ENCODE peak calls at places on chromosomes 6 and 20, in five cellular contexts. One of them, this sample, is unnamed.

GRCh38 chr6:164048840-164049239 is 634.3 kb downstream of the QKI start:
- DNase-seq in mesenchymal stem cell: no peak
- DNase-seq in neuronal stem cell: no peak
- DNase-seq in H9: no peak
- DNase-seq in IMR-90: no peak
- DNase-seq in this sample: no peak

GRCh38 chr6:11164717-11165646 is 53.5 kb upstream of the ERVFRD-1 start:
- DNase-seq in mesenchymal stem cell: no peak
- DNase-seq in H9: no peak
- DNase-seq in neuronal stem cell: no peak
- DNase-seq in IMR-90: no peak
- DNase-seq in this sample: no peak

GRCh38 chr20:20546402-20546801 is 166.0 kb downstream of the RALGAPA2 start:
- DNase-seq in H9: no peak
- DNase-seq in neuronal stem cell: no peak
- DNase-seq in mesenchymal stem cell: no peak
- DNase-seq in IMR-90: no peak
- DNase-seq in this sample: no peak

GRCh38 chr20:32607324-32607723 is 22.2 kb upstream of the NOL4L start:
- DNase-seq in neuronal stem cell: no peak
- DNase-seq in mesenchymal stem cell: no peak
- DNase-seq in IMR-90: no peak
- DNase-seq in H9: no peak
- DNase-seq in this sample: no peak

GRCh38 chr20:60750909-60751308 is 501.2 kb upstream of the CDH4 start:
- DNase-seq in IMR-90: no peak
- DNase-seq in mesenchymal stem cell: no peak
- DNase-seq in neuronal stem cell: no peak
- DNase-seq in H9: no peak
- DNase-seq in this sample: no peak

GRCh38 chr6:12679291-12679690 is 37.3 kb upstream of the PHACTR1 start:
- DNase-seq in mesenchymal stem cell: no peak
- DNase-seq in IMR-90: no peak
- DNase-seq in neuronal stem cell: no peak
- DNase-seq in H9: no peak
- DNase-seq in this sample: no peak

GRCh38 chr6:42696526-42697267 is 25.7 kb downstream of the PRPH2 start:
- DNase-seq in H9: no peak
- DNase-seq in mesenchymal stem cell: no peak
- DNase-seq in IMR-90: peak
- DNase-seq in neuronal stem cell: no peak
- DNase-seq in this sample: no peak

GRCh38 chr6:21915707-21916399 is 322.3 kb downstream of the SOX4 start:
- DNase-seq in mesenchymal stem cell: peak
- DNase-seq in neuronal stem cell: no peak
- DNase-seq in H9: no peak
- DNase-seq in IMR-90: peak
- DNase-seq in this sample: peak

GRCh38 chr6:53920881-53921280 is 126.1 kb downstream of the LRRC1 start:
- DNase-seq in mesenchymal stem cell: no peak
- DNase-seq in H9: no peak
- DNase-seq in neuronal stem cell: no peak
- DNase-seq in IMR-90: no peak
- DNase-seq in this sample: no peak
- H2BK120ac ChIP-seq in mesenchymal stem cell: no peak
- H2BK120ac ChIP-seq in H9: no peak
- H2BK120ac ChIP-seq in neuronal stem cell: no peak
- H2BK120ac ChIP-seq in IMR-90: no peak
- H2BK120ac ChIP-seq in this sample: no peak

DNA sequence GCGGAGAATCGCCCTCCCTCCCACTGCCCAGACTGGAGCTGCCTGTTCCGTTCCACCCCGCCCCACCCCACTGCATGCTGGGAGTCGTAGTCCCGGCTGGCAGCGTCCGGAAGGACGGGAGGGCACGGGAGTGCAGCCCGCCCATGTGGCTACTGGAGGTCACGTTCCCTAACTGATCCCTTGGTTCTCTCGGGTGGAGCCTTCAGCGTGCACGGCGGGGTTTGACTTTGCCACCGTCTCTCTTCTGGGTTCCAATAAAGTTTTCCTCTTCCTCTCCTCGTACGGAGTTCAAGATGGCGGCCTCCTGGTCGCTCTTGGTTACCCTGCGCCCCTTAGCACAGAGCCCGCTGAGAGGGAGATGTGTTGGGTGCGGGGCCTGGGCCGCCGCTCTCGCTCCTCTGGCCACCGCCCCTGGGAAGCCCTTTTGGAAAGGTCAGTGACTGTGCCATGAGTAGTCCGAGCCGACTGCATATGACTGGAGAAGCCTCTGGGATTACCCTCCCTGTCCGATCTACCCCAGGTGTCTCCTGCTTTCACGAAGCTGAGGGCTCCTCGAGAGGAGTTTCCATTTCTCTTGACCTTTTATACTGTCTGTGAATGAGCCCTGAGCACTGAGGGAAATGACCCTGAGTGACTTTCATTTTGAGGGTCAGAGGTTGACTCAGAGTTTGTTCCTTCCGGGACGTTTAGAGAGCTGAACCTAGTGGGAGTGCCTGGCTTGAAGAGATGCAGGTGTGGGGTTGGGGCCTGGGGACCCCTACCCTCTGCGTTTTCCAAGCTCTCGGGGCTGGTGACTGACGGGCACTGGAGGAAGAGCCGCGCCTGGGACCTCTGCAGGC is at the start of gene AFG1L:
- DNase-seq in mesenchymal stem cell: peak
- DNase-seq in H9: peak
- DNase-seq in IMR-90: peak
- DNase-seq in neuronal stem cell: peak
- DNase-seq in this sample: peak
- H2BK120ac ChIP-seq in mesenchymal stem cell: peak
- H2BK120ac ChIP-seq in H9: no peak
- H2BK120ac ChIP-seq in IMR-90: peak
- H2BK120ac ChIP-seq in neuronal stem cell: peak
- H2BK120ac ChIP-seq in this sample: no peak

DNA sequence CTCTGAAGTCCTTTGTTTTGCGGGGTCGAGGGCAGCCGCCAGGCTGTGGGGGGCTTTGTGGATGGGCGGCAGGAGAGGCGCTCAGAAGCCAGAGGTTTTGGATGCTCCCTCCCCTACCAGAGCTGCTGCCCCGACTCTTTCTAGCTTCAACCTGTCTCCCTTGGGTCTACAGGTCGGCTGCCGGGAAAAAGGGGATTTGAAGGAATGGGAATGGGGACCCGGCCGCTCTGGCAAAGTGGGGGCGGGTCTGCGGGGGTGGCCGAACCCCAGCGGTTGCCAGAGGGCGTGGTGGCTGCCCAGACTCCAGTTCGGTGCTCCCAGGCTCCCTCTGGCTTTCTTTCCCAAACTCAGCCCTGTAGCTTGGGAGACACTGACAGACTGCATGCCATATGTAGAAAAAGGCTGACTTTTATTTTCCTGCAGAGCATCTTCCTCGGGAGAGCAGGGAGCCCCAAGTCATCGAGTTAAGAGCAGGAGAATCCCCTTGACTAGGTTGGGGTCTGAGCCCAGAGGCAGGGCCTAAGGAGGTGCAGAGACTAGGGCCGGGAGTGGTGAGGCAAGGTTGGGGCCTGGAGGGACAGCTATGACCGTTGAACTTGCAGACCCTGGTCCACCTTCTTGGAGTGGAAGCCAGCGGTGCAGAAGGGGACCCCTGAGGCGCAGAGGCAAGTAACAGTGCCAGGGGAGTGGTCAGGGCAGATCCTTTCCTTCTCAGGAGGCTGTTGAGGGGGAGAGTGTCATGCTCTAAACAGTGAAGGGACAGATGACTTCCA is 1.4 kb upstream of the PPP1R18 start:
- DNase-seq in neuronal stem cell: no peak
- DNase-seq in IMR-90: peak
- DNase-seq in mesenchymal stem cell: peak
- DNase-seq in H9: peak
- DNase-seq in this sample: peak
- H2BK120ac ChIP-seq in neuronal stem cell: peak
- H2BK120ac ChIP-seq in IMR-90: peak
- H2BK120ac ChIP-seq in mesenchymal stem cell: peak
- H2BK120ac ChIP-seq in H9: no peak
- H2BK120ac ChIP-seq in this sample: no peak

GRCh38 chr20:57501461-57502330 is 23.2 kb downstream of the CTCFL start:
- DNase-seq in H9: peak
- DNase-seq in IMR-90: no peak
- DNase-seq in mesenchymal stem cell: no peak
- DNase-seq in neuronal stem cell: no peak
- DNase-seq in this sample: peak
- H2BK120ac ChIP-seq in H9: no peak
- H2BK120ac ChIP-seq in IMR-90: no peak
- H2BK120ac ChIP-seq in mesenchymal stem cell: no peak
- H2BK120ac ChIP-seq in neuronal stem cell: peak
- H2BK120ac ChIP-seq in this sample: no peak